ENCODE peak calls at places on chromosome 11, in six cellular contexts. W is cardiac fibroblast, C is lower leg skin, X is RCC 7860, A is NCI-H2029, S is HTR-8/SVneo. Y is an unnamed sample.

GRCh38 chr11:10304495-10305261 is at the start of gene ADM:
- DNase-seq in S (peak; percentile 86), X (peak; percentile 89), C (peak; percentile 92), W (peak; percentile 97), A (peak; percentile 78), Y (peak; percentile 97)

GRCh38 chr11:128552783-128553661 is 34.3 kb downstream of the ETS1 start:
- DNase-seq in W (peak; percentile 63), X (peak; percentile 71), C (no peak), A (no peak), S (no peak), Y (no peak)

GRCh38 chr11:102007567-102008437 is 39.4 kb upstream of the CFAP300 start:
- DNase-seq in W (peak; percentile 68), C (no peak), A (peak; percentile 88), X (peak; percentile 53), S (peak; percentile 71), Y (peak; percentile 25)

GRCh38 chr11:102196816-102197215 is 86.6 kb downstream of the YAP1 start:
- DNase-seq in W (no peak), C (no peak), A (no peak), S (no peak), X (no peak), Y (no peak)

GRCh38 chr11:66157182-66157864 is 87.3 kb downstream of the PACS1 start:
- DNase-seq in S (peak; percentile 46), X (no peak), A (no peak), W (no peak), C (no peak), Y (peak; percentile 36)

GRCh38 chr11:35146074-35146521 is 7.1 kb downstream of the CD44 start:
- DNase-seq in C (no peak), S (no peak), X (no peak), A (no peak), W (no peak), Y (no peak)

GRCh38 chr11:114321621-114322257 is 25.5 kb downstream of the NNMT start:
- DNase-seq in A (no peak), X (no peak), C (no peak), S (no peak), W (peak; percentile 77), Y (peak; percentile 74)

GRCh38 chr11:3867209-3868071 is 12.0 kb downstream of the STIM1 start:
- DNase-seq in C (no peak), X (no peak), S (no peak), A (no peak), W (peak; percentile 81), Y (no peak)

GRCh38 chr11:64284048-64284961 is at the start of gene BAD:
- DNase-seq in C (peak; percentile 95), W (peak; percentile 94), A (peak; percentile 90), S (peak; percentile 96), X (peak; percentile 77), Y (peak; percentile 93)

GRCh38 chr11:762421-763072 is 14.7 kb downstream of the GATD1 start:
- DNase-seq in A (no peak), C (no peak), X (peak; percentile 85), S (peak; percentile 66), W (peak; percentile 69), Y (peak; percentile 83)

GRCh38 chr11:108101090-108101775 is 20.1 kb upstream of the ACAT1 start:
- DNase-seq in S (no peak), C (no peak), X (no peak), A (no peak), W (no peak), Y (no peak)

GRCh38 chr11:80593981-80594380 is 1153.2 kb upstream of the TENM4 start:
- DNase-seq in A (no peak), S (peak; percentile 10), W (peak; percentile 82), C (no peak), X (peak; percentile 7), Y (no peak)

Y was measured in A549.